ENCODE peak calls at places on chromosomes 5 and 9, in six cellular contexts. One of them, this sample, is unnamed.

GRCh38 chr9:3825724-3826123 is 299.9 kb upstream of the RFX3 start:
- DNase-seq in head of caudate nucleus: no peak
- DNase-seq in EH: no peak
- DNase-seq in aorta: no peak
- DNase-seq in GM23248: no peak
- DNase-seq in stimulated activated CD4-positive, alpha-beta T cell treated with anti-CD3 and anti-CD28 coated beads, TNF-alpha, amount 100 ng/mL, for 48 hours: no peak
- DNase-seq in this sample: no peak

GRCh38 chr9:75889977-75890540 is 414 bp upstream of the PCSK5 start:
- DNase-seq in GM23248: peak; percentile 86
- DNase-seq in aorta: no peak
- DNase-seq in head of caudate nucleus: peak; percentile 12
- DNase-seq in stimulated activated CD4-positive, alpha-beta T cell treated with anti-CD3 and anti-CD28 coated beads, TNF-alpha, amount 100 ng/mL, for 48 hours: no peak
- DNase-seq in EH: peak; percentile 56
- DNase-seq in this sample: peak; percentile 37

GRCh38 chr5:32170303-32171170 is 3.6 kb downstream of the GOLPH3 start:
- DNase-seq in GM23248: peak; percentile 89
- DNase-seq in aorta: no peak
- DNase-seq in stimulated activated CD4-positive, alpha-beta T cell treated with anti-CD3 and anti-CD28 coated beads, TNF-alpha, amount 100 ng/mL, for 48 hours: no peak
- DNase-seq in EH: peak; percentile 91
- DNase-seq in head of caudate nucleus: no peak
- DNase-seq in this sample: peak; percentile 67

GRCh38 chr9:69975681-69976080 is 68.0 kb upstream of the MAMDC2 start:
- DNase-seq in GM23248: peak; percentile 44
- DNase-seq in aorta: no peak
- DNase-seq in stimulated activated CD4-positive, alpha-beta T cell treated with anti-CD3 and anti-CD28 coated beads, TNF-alpha, amount 100 ng/mL, for 48 hours: no peak
- DNase-seq in EH: peak; percentile 75
- DNase-seq in head of caudate nucleus: no peak
- DNase-seq in this sample: peak; percentile 49

GRCh38 chr5:66324357-66324756 is 180.3 kb downstream of the SREK1 start:
- DNase-seq in head of caudate nucleus: no peak
- DNase-seq in GM23248: no peak
- DNase-seq in EH: no peak
- DNase-seq in aorta: no peak
- DNase-seq in stimulated activated CD4-positive, alpha-beta T cell treated with anti-CD3 and anti-CD28 coated beads, TNF-alpha, amount 100 ng/mL, for 48 hours: no peak
- DNase-seq in this sample: no peak

GRCh38 chr9:76516350-76516749 is 57.4 kb downstream of the GCNT1 start:
- DNase-seq in aorta: no peak
- DNase-seq in GM23248: no peak
- DNase-seq in stimulated activated CD4-positive, alpha-beta T cell treated with anti-CD3 and anti-CD28 coated beads, TNF-alpha, amount 100 ng/mL, for 48 hours: no peak
- DNase-seq in head of caudate nucleus: no peak
- DNase-seq in EH: peak; percentile 19
- DNase-seq in this sample: no peak

GRCh38 chr5:77369566-77369965 is 122.5 kb downstream of the WDR41 start:
- DNase-seq in stimulated activated CD4-positive, alpha-beta T cell treated with anti-CD3 and anti-CD28 coated beads, TNF-alpha, amount 100 ng/mL, for 48 hours: no peak
- DNase-seq in EH: peak; percentile 14
- DNase-seq in head of caudate nucleus: no peak
- DNase-seq in GM23248: no peak
- DNase-seq in aorta: no peak
- DNase-seq in this sample: no peak

GRCh38 chr5:113663879-113664278 is 150.4 kb downstream of the YTHDC2 start:
- DNase-seq in GM23248: peak; percentile 68
- DNase-seq in head of caudate nucleus: no peak
- DNase-seq in aorta: no peak
- DNase-seq in EH: peak; percentile 45
- DNase-seq in stimulated activated CD4-positive, alpha-beta T cell treated with anti-CD3 and anti-CD28 coated beads, TNF-alpha, amount 100 ng/mL, for 48 hours: no peak
- DNase-seq in this sample: peak; percentile 67

GRCh38 chr5:133870661-133871060 is 97.8 kb downstream of the C5orf15 start:
- DNase-seq in EH: peak; percentile 83
- DNase-seq in GM23248: peak; percentile 78
- DNase-seq in head of caudate nucleus: no peak
- DNase-seq in aorta: peak; percentile 42
- DNase-seq in stimulated activated CD4-positive, alpha-beta T cell treated with anti-CD3 and anti-CD28 coated beads, TNF-alpha, amount 100 ng/mL, for 48 hours: no peak
- DNase-seq in this sample: peak; percentile 79

GRCh38 chr5:17951392-17952169 is 317.3 kb downstream of the TAF11L14 start:
- DNase-seq in stimulated activated CD4-positive, alpha-beta T cell treated with anti-CD3 and anti-CD28 coated beads, TNF-alpha, amount 100 ng/mL, for 48 hours: no peak
- DNase-seq in aorta: no peak
- DNase-seq in head of caudate nucleus: no peak
- DNase-seq in GM23248: no peak
- DNase-seq in EH: no peak
- DNase-seq in this sample: peak; percentile 34

GRCh38 chr9:3527653-3527960 is 1.8 kb upstream of the RFX3 start:
- DNase-seq in aorta: no peak
- DNase-seq in EH: no peak
- DNase-seq in stimulated activated CD4-positive, alpha-beta T cell treated with anti-CD3 and anti-CD28 coated beads, TNF-alpha, amount 100 ng/mL, for 48 hours: no peak
- DNase-seq in head of caudate nucleus: no peak
- DNase-seq in GM23248: no peak
- DNase-seq in this sample: no peak

GRCh38 chr9:104780796-104781395 is 17.0 kb downstream of the NIPSNAP3B start:
- DNase-seq in GM23248: peak; percentile 74
- DNase-seq in aorta: no peak
- DNase-seq in stimulated activated CD4-positive, alpha-beta T cell treated with anti-CD3 and anti-CD28 coated beads, TNF-alpha, amount 100 ng/mL, for 48 hours: no peak
- DNase-seq in head of caudate nucleus: no peak
- DNase-seq in EH: peak; percentile 49
- DNase-seq in this sample: peak; percentile 19

GRCh38 chr9:72199253-72199652 is 50.0 kb downstream of the GDA start:
- DNase-seq in stimulated activated CD4-positive, alpha-beta T cell treated with anti-CD3 and anti-CD28 coated beads, TNF-alpha, amount 100 ng/mL, for 48 hours: no peak
- DNase-seq in aorta: no peak
- DNase-seq in EH: no peak
- DNase-seq in GM23248: no peak
- DNase-seq in head of caudate nucleus: no peak
- DNase-seq in this sample: no peak

This sample was measured in H4.